ENCODE peak calls at places on chromosome 14, in ten cellular contexts. One of them, this sample, is unnamed.

GRCh38 chr14:79510659-79511058 is 700.6 kb downstream of the DIO2 start:
- DNase-seq in dorsolateral prefrontal cortex: no peak
- DNase-seq in adrenal gland: no peak
- DNase-seq in endothelial cell: no peak
- DNase-seq in GM12864: no peak
- DNase-seq in body of pancreas: no peak
- DNase-seq in coronary artery: no peak
- DNase-seq in fibroblast of mammary gland: peak
- DNase-seq in lower lobe of right lung: no peak
- DNase-seq in tibial artery: no peak
- DNase-seq in this sample: no peak

GRCh38 chr14:29310757-29311156 is 544.2 kb downstream of the FOXG1 start:
- DNase-seq in dorsolateral prefrontal cortex: no peak
- DNase-seq in adrenal gland: no peak
- DNase-seq in endothelial cell: no peak
- DNase-seq in GM12864: no peak
- DNase-seq in body of pancreas: no peak
- DNase-seq in coronary artery: no peak
- DNase-seq in fibroblast of mammary gland: peak
- DNase-seq in lower lobe of right lung: no peak
- DNase-seq in tibial artery: no peak
- DNase-seq in this sample: no peak

GRCh38 chr14:35416108-35416750 is 11.7 kb upstream of the NFKBIA start:
- DNase-seq in dorsolateral prefrontal cortex: no peak
- DNase-seq in adrenal gland: no peak
- DNase-seq in endothelial cell: no peak
- DNase-seq in GM12864: peak
- DNase-seq in body of pancreas: no peak
- DNase-seq in coronary artery: no peak
- DNase-seq in fibroblast of mammary gland: no peak
- DNase-seq in lower lobe of right lung: no peak
- DNase-seq in tibial artery: no peak
- DNase-seq in this sample: no peak

GRCh38 chr14:52355526-52355925 is 41.4 kb downstream of the PTGER2 start:
- DNase-seq in dorsolateral prefrontal cortex: no peak
- DNase-seq in adrenal gland: no peak
- DNase-seq in endothelial cell: no peak
- DNase-seq in GM12864: no peak
- DNase-seq in body of pancreas: no peak
- DNase-seq in coronary artery: no peak
- DNase-seq in fibroblast of mammary gland: peak
- DNase-seq in lower lobe of right lung: no peak
- DNase-seq in tibial artery: no peak
- DNase-seq in this sample: no peak

GRCh38 chr14:76908834-76909233 is 82.6 kb downstream of the LRRC74A start:
- DNase-seq in dorsolateral prefrontal cortex: no peak
- DNase-seq in adrenal gland: no peak
- DNase-seq in endothelial cell: no peak
- DNase-seq in GM12864: peak
- DNase-seq in body of pancreas: no peak
- DNase-seq in coronary artery: no peak
- DNase-seq in fibroblast of mammary gland: no peak
- DNase-seq in lower lobe of right lung: peak
- DNase-seq in tibial artery: no peak
- DNase-seq in this sample: no peak

GRCh38 chr14:76776306-76777251 is 15.3 kb downstream of the VASH1 start:
- DNase-seq in dorsolateral prefrontal cortex: no peak
- DNase-seq in adrenal gland: no peak
- DNase-seq in endothelial cell: no peak
- DNase-seq in GM12864: no peak
- DNase-seq in body of pancreas: no peak
- DNase-seq in coronary artery: no peak
- DNase-seq in fibroblast of mammary gland: no peak
- DNase-seq in lower lobe of right lung: no peak
- DNase-seq in tibial artery: peak
- DNase-seq in this sample: peak

GRCh38 chr14:96126339-96126770 is 78.3 kb upstream of the BDKRB2 start:
- DNase-seq in dorsolateral prefrontal cortex: no peak
- DNase-seq in adrenal gland: no peak
- DNase-seq in endothelial cell: peak
- DNase-seq in GM12864: no peak
- DNase-seq in body of pancreas: no peak
- DNase-seq in coronary artery: no peak
- DNase-seq in fibroblast of mammary gland: no peak
- DNase-seq in lower lobe of right lung: no peak
- DNase-seq in tibial artery: no peak
- DNase-seq in this sample: no peak

GRCh38 chr14:61233436-61233956 is 47.6 kb downstream of the TMEM30B start:
- DNase-seq in dorsolateral prefrontal cortex: no peak
- DNase-seq in adrenal gland: no peak
- DNase-seq in endothelial cell: no peak
- DNase-seq in GM12864: no peak
- DNase-seq in body of pancreas: no peak
- DNase-seq in coronary artery: no peak
- DNase-seq in fibroblast of mammary gland: no peak
- DNase-seq in lower lobe of right lung: no peak
- DNase-seq in tibial artery: no peak
- DNase-seq in this sample: no peak

GRCh38 chr14:89420502-89420901 is 3.5 kb upstream of the FOXN3 start:
- DNase-seq in dorsolateral prefrontal cortex: no peak
- DNase-seq in adrenal gland: no peak
- DNase-seq in endothelial cell: no peak
- DNase-seq in GM12864: no peak
- DNase-seq in body of pancreas: no peak
- DNase-seq in coronary artery: no peak
- DNase-seq in fibroblast of mammary gland: no peak
- DNase-seq in lower lobe of right lung: no peak
- DNase-seq in tibial artery: no peak
- DNase-seq in this sample: no peak

GRCh38 chr14:101033446-101034165 is 130.1 kb upstream of the RTL1 start:
- DNase-seq in dorsolateral prefrontal cortex: no peak
- DNase-seq in adrenal gland: peak
- DNase-seq in endothelial cell: no peak
- DNase-seq in GM12864: no peak
- DNase-seq in body of pancreas: no peak
- DNase-seq in coronary artery: peak
- DNase-seq in fibroblast of mammary gland: no peak
- DNase-seq in lower lobe of right lung: no peak
- DNase-seq in tibial artery: peak
- DNase-seq in this sample: no peak

GRCh38 chr14:26765301-26765700 is 167.5 kb upstream of the NOVA1 start:
- DNase-seq in dorsolateral prefrontal cortex: no peak
- DNase-seq in adrenal gland: no peak
- DNase-seq in endothelial cell: no peak
- DNase-seq in GM12864: no peak
- DNase-seq in body of pancreas: no peak
- DNase-seq in coronary artery: no peak
- DNase-seq in fibroblast of mammary gland: peak
- DNase-seq in lower lobe of right lung: no peak
- DNase-seq in tibial artery: no peak
- DNase-seq in this sample: no peak

GRCh38 chr14:68502196-68502595 is 290.7 kb downstream of the ZFP36L1 start:
- DNase-seq in dorsolateral prefrontal cortex: no peak
- DNase-seq in adrenal gland: no peak
- DNase-seq in endothelial cell: no peak
- DNase-seq in GM12864: no peak
- DNase-seq in body of pancreas: no peak
- DNase-seq in coronary artery: no peak
- DNase-seq in fibroblast of mammary gland: no peak
- DNase-seq in lower lobe of right lung: no peak
- DNase-seq in tibial artery: no peak
- DNase-seq in this sample: no peak

DNA sequence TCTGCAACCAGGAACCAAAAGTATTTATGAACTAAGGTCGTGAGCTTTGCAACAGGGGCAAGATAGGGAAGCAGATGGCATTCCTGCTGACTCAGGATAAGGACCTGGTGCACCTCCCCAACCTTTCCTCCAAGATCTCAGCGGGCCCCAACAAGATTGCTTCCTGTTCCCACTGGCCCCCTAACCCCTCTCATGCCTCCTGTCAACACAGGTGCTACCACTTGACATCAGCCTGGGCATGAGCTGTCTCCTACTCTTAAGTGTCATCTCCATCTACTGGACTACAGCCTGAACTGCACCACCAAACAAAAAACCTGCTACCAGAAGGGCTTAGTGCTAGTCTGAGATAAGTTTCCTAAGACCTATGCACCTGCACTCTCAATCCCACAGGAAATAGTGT is 32.7 kb downstream of the MED6 start:
- DNase-seq in dorsolateral prefrontal cortex: no peak
- DNase-seq in adrenal gland: no peak
- DNase-seq in endothelial cell: peak
- DNase-seq in GM12864: peak
- DNase-seq in body of pancreas: no peak
- DNase-seq in coronary artery: no peak
- DNase-seq in fibroblast of mammary gland: peak
- DNase-seq in lower lobe of right lung: no peak
- DNase-seq in tibial artery: no peak
- DNase-seq in this sample: peak
- TF ChIP-seq CTCF in dorsolateral prefrontal cortex: peak
- TF ChIP-seq CTCF in adrenal gland: peak
- TF ChIP-seq CTCF in endothelial cell: peak
- TF ChIP-seq CTCF in GM12864: peak
- TF ChIP-seq CTCF in body of pancreas: peak
- TF ChIP-seq CTCF in coronary artery: no peak
- TF ChIP-seq CTCF in fibroblast of mammary gland: peak
- TF ChIP-seq CTCF in lower lobe of right lung: peak
- TF ChIP-seq CTCF in tibial artery: no peak
- TF ChIP-seq CTCF in this sample: peak

GRCh38 chr14:94827711-94828505 is 58.0 kb upstream of the GSC start:
- DNase-seq in dorsolateral prefrontal cortex: no peak
- DNase-seq in adrenal gland: no peak
- DNase-seq in endothelial cell: no peak
- DNase-seq in GM12864: no peak
- DNase-seq in body of pancreas: no peak
- DNase-seq in coronary artery: no peak
- DNase-seq in fibroblast of mammary gland: no peak
- DNase-seq in lower lobe of right lung: no peak
- DNase-seq in tibial artery: peak
- DNase-seq in this sample: no peak

GRCh38 chr14:94826774-94827173 is 56.9 kb upstream of the GSC start:
- DNase-seq in dorsolateral prefrontal cortex: no peak
- DNase-seq in adrenal gland: no peak
- DNase-seq in endothelial cell: no peak
- DNase-seq in GM12864: no peak
- DNase-seq in body of pancreas: no peak
- DNase-seq in coronary artery: no peak
- DNase-seq in fibroblast of mammary gland: no peak
- DNase-seq in lower lobe of right lung: no peak
- DNase-seq in tibial artery: no peak
- DNase-seq in this sample: no peak

GRCh38 chr14:94821705-94822104 is 51.8 kb upstream of the GSC start:
- DNase-seq in dorsolateral prefrontal cortex: no peak
- DNase-seq in adrenal gland: no peak
- DNase-seq in endothelial cell: no peak
- DNase-seq in GM12864: no peak
- DNase-seq in body of pancreas: no peak
- DNase-seq in coronary artery: no peak
- DNase-seq in fibroblast of mammary gland: no peak
- DNase-seq in lower lobe of right lung: no peak
- DNase-seq in tibial artery: no peak
- DNase-seq in this sample: no peak

GRCh38 chr14:94819531-94819930 is 49.6 kb upstream of the GSC start:
- DNase-seq in dorsolateral prefrontal cortex: no peak
- DNase-seq in adrenal gland: no peak
- DNase-seq in endothelial cell: no peak
- DNase-seq in GM12864: no peak
- DNase-seq in body of pancreas: no peak
- DNase-seq in coronary artery: no peak
- DNase-seq in fibroblast of mammary gland: no peak
- DNase-seq in lower lobe of right lung: no peak
- DNase-seq in tibial artery: no peak
- DNase-seq in this sample: no peak

DNA sequence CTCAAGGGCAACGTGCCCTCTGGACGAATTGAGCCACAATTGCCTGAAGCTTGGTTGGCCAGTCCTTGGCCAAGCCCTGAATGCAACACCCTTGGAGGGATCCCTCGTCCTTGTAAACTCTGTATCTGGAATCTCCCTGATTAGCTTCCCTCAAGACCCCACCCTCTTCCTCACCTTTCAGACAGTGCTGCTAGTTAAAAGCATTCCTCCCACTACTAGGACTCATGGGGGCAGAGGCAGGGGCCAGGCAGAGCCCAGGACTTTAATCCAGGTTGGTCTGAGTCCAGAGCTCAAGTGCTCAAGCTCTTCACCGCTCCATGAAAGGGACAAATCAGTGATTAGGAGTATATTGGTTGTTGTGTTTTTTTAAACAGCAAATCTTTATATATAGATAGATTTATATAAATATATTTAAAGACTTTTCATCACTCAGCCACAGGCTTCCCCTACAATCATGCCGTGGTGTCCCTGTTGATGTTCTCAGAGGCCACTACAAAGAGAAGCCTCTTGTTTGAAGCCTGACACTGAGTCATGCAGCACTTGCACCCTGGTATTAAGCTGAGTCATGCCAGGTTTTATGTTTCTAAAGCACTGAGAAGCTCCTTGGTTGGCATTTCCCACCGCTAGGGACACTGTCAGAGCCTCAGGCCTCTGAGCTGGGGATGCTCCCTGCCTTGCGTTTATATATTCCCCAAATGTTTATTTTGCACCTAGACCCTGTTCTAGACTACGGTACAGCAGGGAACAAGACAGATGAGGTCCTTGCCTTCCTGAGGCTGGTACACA is 53.8 kb upstream of the GSC start:
- DNase-seq in dorsolateral prefrontal cortex: no peak
- DNase-seq in adrenal gland: no peak
- DNase-seq in endothelial cell: no peak
- DNase-seq in GM12864: no peak
- DNase-seq in body of pancreas: no peak
- DNase-seq in coronary artery: no peak
- DNase-seq in fibroblast of mammary gland: peak
- DNase-seq in lower lobe of right lung: no peak
- DNase-seq in tibial artery: no peak
- DNase-seq in this sample: no peak
- TF ChIP-seq CTCF in dorsolateral prefrontal cortex: no peak
- TF ChIP-seq CTCF in adrenal gland: no peak
- TF ChIP-seq CTCF in endothelial cell: no peak
- TF ChIP-seq CTCF in GM12864: no peak
- TF ChIP-seq CTCF in body of pancreas: no peak
- TF ChIP-seq CTCF in coronary artery: no peak
- TF ChIP-seq CTCF in fibroblast of mammary gland: no peak
- TF ChIP-seq CTCF in lower lobe of right lung: no peak
- TF ChIP-seq CTCF in tibial artery: no peak
- TF ChIP-seq CTCF in this sample: no peak

GRCh38 chr14:87745507-87746118 is 247.4 kb downstream of the GALC start:
- DNase-seq in dorsolateral prefrontal cortex: no peak
- DNase-seq in adrenal gland: peak
- DNase-seq in endothelial cell: peak
- DNase-seq in GM12864: no peak
- DNase-seq in body of pancreas: peak
- DNase-seq in coronary artery: no peak
- DNase-seq in fibroblast of mammary gland: peak
- DNase-seq in lower lobe of right lung: no peak
- DNase-seq in tibial artery: no peak
- DNase-seq in this sample: peak
- TF ChIP-seq CTCF in dorsolateral prefrontal cortex: peak
- TF ChIP-seq CTCF in adrenal gland: peak
- TF ChIP-seq CTCF in endothelial cell: peak
- TF ChIP-seq CTCF in GM12864: peak
- TF ChIP-seq CTCF in body of pancreas: peak
- TF ChIP-seq CTCF in coronary artery: no peak
- TF ChIP-seq CTCF in fibroblast of mammary gland: peak
- TF ChIP-seq CTCF in lower lobe of right lung: peak
- TF ChIP-seq CTCF in tibial artery: peak
- TF ChIP-seq CTCF in this sample: peak

GRCh38 chr14:77961853-77962580 is 162.1 kb downstream of the ADCK1 start:
- DNase-seq in dorsolateral prefrontal cortex: no peak
- DNase-seq in adrenal gland: no peak
- DNase-seq in endothelial cell: no peak
- DNase-seq in GM12864: no peak
- DNase-seq in body of pancreas: no peak
- DNase-seq in coronary artery: no peak
- DNase-seq in fibroblast of mammary gland: no peak
- DNase-seq in lower lobe of right lung: no peak
- DNase-seq in tibial artery: no peak
- DNase-seq in this sample: no peak
- TF ChIP-seq CTCF in dorsolateral prefrontal cortex: no peak
- TF ChIP-seq CTCF in adrenal gland: no peak
- TF ChIP-seq CTCF in endothelial cell: no peak
- TF ChIP-seq CTCF in GM12864: no peak
- TF ChIP-seq CTCF in body of pancreas: no peak
- TF ChIP-seq CTCF in coronary artery: no peak
- TF ChIP-seq CTCF in fibroblast of mammary gland: no peak
- TF ChIP-seq CTCF in lower lobe of right lung: no peak
- TF ChIP-seq CTCF in tibial artery: no peak
- TF ChIP-seq CTCF in this sample: no peak